ENCODE peak calls at places on chromosome 12, in five cellular contexts. One of them, this sample, is unnamed.

GRCh38 chr12:127781336-127781735 is 485.6 kb upstream of the TMEM132C start:
- DNase-seq in mesenchymal stem cell: no peak
- DNase-seq in IMR-90: no peak
- DNase-seq in H1: no peak
- DNase-seq in neuronal stem cell: no peak
- DNase-seq in this sample: no peak

GRCh38 chr12:43914923-43915468 is 79.1 kb downstream of the TMEM117 start:
- DNase-seq in mesenchymal stem cell: no peak
- DNase-seq in IMR-90: no peak
- DNase-seq in H1: no peak
- DNase-seq in neuronal stem cell: no peak
- DNase-seq in this sample: no peak

GRCh38 chr12:10940389-10940788 is 1.3 kb upstream of the TAS2R14 start:
- DNase-seq in mesenchymal stem cell: peak; percentile 33
- DNase-seq in IMR-90: peak; percentile 87
- DNase-seq in H1: no peak
- DNase-seq in neuronal stem cell: no peak
- DNase-seq in this sample: no peak

GRCh38 chr12:124774462-124775167 is 89.0 kb downstream of the SCARB1 start:
- DNase-seq in mesenchymal stem cell: peak; percentile 48
- DNase-seq in IMR-90: peak; percentile 85
- DNase-seq in H1: no peak
- DNase-seq in neuronal stem cell: no peak
- DNase-seq in this sample: no peak

GRCh38 chr12:99619389-99620158 is 28.0 kb upstream of the GARIN6 start:
- DNase-seq in mesenchymal stem cell: peak; percentile 12
- DNase-seq in IMR-90: peak; percentile 4
- DNase-seq in H1: peak; percentile 56
- DNase-seq in neuronal stem cell: peak; percentile 18
- DNase-seq in this sample: peak; percentile 77

GRCh38 chr12:18807714-18808113 is 69.8 kb downstream of the CAPZA3 start:
- DNase-seq in mesenchymal stem cell: no peak
- DNase-seq in IMR-90: no peak
- DNase-seq in H1: no peak
- DNase-seq in neuronal stem cell: no peak
- DNase-seq in this sample: no peak

GRCh38 chr12:109139791-109140190 is 23.4 kb downstream of the ACACB start:
- DNase-seq in mesenchymal stem cell: no peak
- DNase-seq in IMR-90: no peak
- DNase-seq in H1: no peak
- DNase-seq in neuronal stem cell: no peak
- DNase-seq in this sample: no peak

GRCh38 chr12:91744613-91745012 is 401.0 kb downstream of the BTG1 start:
- DNase-seq in mesenchymal stem cell: no peak
- DNase-seq in IMR-90: no peak
- DNase-seq in H1: no peak
- DNase-seq in neuronal stem cell: no peak
- DNase-seq in this sample: no peak

GRCh38 chr12:65123435-65124063 is 2.4 kb upstream of the WIF1 start:
- DNase-seq in mesenchymal stem cell: peak; percentile 15
- DNase-seq in IMR-90: peak; percentile 37
- DNase-seq in H1: no peak
- DNase-seq in neuronal stem cell: no peak
- DNase-seq in this sample: no peak

GRCh38 chr12:113680868-113681267 is 209.2 kb upstream of the LHX5 start:
- DNase-seq in mesenchymal stem cell: no peak
- DNase-seq in IMR-90: no peak
- DNase-seq in H1: no peak
- DNase-seq in neuronal stem cell: no peak
- DNase-seq in this sample: no peak

GRCh38 chr12:5200276-5201087 is 156.8 kb downstream of the KCNA5 start:
- DNase-seq in mesenchymal stem cell: peak; percentile 4
- DNase-seq in IMR-90: peak; percentile 28
- DNase-seq in H1: peak; percentile 93
- DNase-seq in neuronal stem cell: peak; percentile 71
- DNase-seq in this sample: peak; percentile 91

GRCh38 chr12:106527356-106527755 is 55.4 kb upstream of the RFX4 start:
- DNase-seq in mesenchymal stem cell: peak; percentile 9
- DNase-seq in IMR-90: peak; percentile 18
- DNase-seq in H1: no peak
- DNase-seq in neuronal stem cell: no peak
- DNase-seq in this sample: no peak

DNA sequence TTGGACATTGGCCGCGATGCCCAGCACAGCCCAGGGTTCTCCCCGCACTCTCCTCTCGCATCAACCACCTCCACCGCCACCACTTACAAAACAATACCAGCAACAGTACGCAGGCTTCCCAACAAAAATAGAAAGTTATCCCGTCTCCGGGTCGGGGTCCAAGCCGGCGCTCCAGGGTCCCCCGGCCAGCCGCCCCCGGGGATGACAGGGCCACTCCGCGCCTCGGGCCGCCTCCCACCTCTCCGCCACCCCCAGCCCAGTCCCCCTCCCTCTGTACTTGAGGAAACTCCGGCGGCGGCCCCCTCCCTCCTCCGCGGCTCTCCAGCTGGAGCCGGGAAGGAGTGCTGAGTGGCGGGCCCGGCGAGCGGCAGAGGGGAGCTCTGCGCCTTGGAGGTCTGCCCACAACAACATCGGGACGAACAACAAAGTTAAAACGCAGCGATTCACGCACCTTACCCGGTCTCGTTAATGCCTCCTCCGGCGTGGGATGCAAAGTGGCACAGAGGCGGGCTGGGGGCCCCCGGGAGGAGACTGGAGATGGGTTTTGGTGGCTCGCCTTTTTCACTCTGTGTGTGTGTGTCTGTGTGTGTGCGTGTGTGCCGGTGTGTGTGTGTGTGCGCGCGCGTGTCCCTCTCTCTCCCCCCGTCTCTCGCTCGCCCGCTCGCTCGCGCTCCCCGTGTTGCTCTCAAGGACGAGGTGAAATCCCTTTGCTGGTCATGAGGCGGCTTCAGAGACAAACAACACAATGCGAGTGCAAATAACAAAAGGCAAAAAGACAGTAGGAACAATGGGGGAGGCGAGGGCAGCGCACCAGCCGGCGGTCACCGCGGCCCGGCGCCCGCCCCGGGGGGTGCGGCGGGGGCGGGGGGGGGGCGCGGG is 386.8 kb downstream of the BCAT1 start:
- DNase-seq in mesenchymal stem cell: peak; percentile 83
- DNase-seq in IMR-90: peak; percentile 62
- DNase-seq in H1: peak; percentile 87
- DNase-seq in neuronal stem cell: peak; percentile 71
- DNase-seq in this sample: peak; percentile 87
- H2BK5ac ChIP-seq in mesenchymal stem cell: peak overlapping the region; percentile 80
- H2BK5ac ChIP-seq in IMR-90: peak overlapping the region; percentile 82
- H2BK5ac ChIP-seq in H1: peak overlapping the region; percentile 68
- H2BK5ac ChIP-seq in neuronal stem cell: peak overlapping the region; percentile 97
- H2BK5ac ChIP-seq in this sample: no peak overlapping the region

DNA sequence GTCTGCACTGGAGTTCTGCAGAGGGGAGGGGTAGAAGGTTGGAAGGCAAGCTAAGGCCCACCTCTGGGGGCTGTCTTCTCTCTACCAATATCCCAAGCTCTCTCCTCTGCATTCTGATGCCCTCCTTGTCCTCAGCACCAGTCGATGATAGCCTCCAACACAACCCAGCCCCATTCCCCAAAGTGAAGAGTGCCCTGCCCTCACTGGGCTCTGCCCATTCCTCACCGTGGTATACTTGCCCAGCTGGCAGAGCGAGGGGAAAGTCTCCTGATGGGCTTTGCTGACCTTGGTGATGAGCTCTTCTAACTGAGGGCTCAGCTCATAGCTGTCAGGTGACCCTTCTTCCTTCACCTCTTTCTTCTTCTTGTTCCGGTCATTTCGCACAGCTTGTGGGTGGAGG is 7.2 kb upstream of the ITGB7 start:
- DNase-seq in mesenchymal stem cell: no peak
- DNase-seq in IMR-90: no peak
- DNase-seq in H1: no peak
- DNase-seq in neuronal stem cell: no peak
- DNase-seq in this sample: no peak
- H2BK5ac ChIP-seq in mesenchymal stem cell: no peak overlapping the region
- H2BK5ac ChIP-seq in IMR-90: no peak overlapping the region
- H2BK5ac ChIP-seq in H1: peak overlapping the region; percentile 74
- H2BK5ac ChIP-seq in neuronal stem cell: no peak overlapping the region
- H2BK5ac ChIP-seq in this sample: no peak overlapping the region

DNA sequence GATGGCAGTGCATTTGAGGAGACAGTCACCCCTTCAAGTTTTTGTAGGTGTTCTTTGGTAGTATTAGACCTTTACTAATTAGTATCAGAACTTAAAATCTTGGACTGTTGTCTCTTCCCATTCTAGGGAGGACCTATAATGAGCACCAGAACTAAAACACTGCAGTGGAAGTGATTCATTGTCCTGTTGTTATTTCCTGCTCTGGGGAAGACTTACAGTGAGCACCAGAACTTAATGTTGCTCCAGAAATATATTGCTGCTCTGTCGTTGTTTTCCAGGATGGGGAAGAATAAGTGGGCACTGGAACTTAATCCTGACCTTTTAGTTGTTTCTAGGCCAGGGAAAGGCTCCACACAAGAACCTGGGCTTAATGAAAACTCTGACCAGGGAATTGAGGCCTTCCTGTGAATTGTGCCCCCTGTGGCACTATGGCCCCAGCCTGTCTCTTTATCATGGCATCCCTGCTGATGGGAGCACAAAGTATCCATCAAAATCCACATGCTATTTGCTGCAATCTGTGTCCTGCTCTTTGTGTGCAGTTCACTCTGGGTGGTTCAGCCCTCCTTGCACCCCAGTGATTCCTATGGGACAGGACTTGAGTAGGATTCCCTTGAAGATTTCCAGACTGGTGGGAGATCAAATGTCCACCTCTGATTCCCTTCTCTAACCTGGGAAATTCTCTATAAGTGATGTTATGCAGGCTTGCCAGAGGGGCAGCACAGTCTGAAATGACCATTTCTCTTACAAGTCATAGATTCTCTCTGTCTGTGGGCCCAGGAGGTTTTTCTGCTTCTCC is 175.8 kb downstream of the PAWR start:
- DNase-seq in mesenchymal stem cell: peak; percentile 16
- DNase-seq in IMR-90: peak; percentile 35
- DNase-seq in H1: no peak
- DNase-seq in neuronal stem cell: no peak
- DNase-seq in this sample: no peak
- H2BK5ac ChIP-seq in mesenchymal stem cell: no peak overlapping the region
- H2BK5ac ChIP-seq in IMR-90: no peak overlapping the region
- H2BK5ac ChIP-seq in H1: peak overlapping the region; percentile 73
- H2BK5ac ChIP-seq in neuronal stem cell: no peak overlapping the region
- H2BK5ac ChIP-seq in this sample: no peak overlapping the region

GRCh38 chr12:48022180-48022521 is 17.9 kb upstream of the COL2A1 start:
- DNase-seq in mesenchymal stem cell: no peak
- DNase-seq in IMR-90: no peak
- DNase-seq in H1: no peak
- DNase-seq in neuronal stem cell: no peak
- DNase-seq in this sample: no peak

GRCh38 chr12:48022676-48023385 is 18.6 kb upstream of the COL2A1 start:
- DNase-seq in mesenchymal stem cell: no peak
- DNase-seq in IMR-90: no peak
- DNase-seq in H1: no peak
- DNase-seq in neuronal stem cell: no peak
- DNase-seq in this sample: no peak

GRCh38 chr12:48023386-48023785 is 19.1 kb upstream of the COL2A1 start:
- DNase-seq in mesenchymal stem cell: no peak
- DNase-seq in IMR-90: no peak
- DNase-seq in H1: no peak
- DNase-seq in neuronal stem cell: peak; percentile 50
- DNase-seq in this sample: no peak

GRCh38 chr12:48019639-48020265 is 15.5 kb upstream of the COL2A1 start:
- DNase-seq in mesenchymal stem cell: no peak
- DNase-seq in IMR-90: no peak
- DNase-seq in H1: no peak
- DNase-seq in neuronal stem cell: no peak
- DNase-seq in this sample: no peak

GRCh38 chr12:48021485-48022179 is 17.4 kb upstream of the COL2A1 start:
- DNase-seq in mesenchymal stem cell: no peak
- DNase-seq in IMR-90: no peak
- DNase-seq in H1: peak; percentile 74
- DNase-seq in neuronal stem cell: no peak
- DNase-seq in this sample: peak; percentile 96
- H2BK5ac ChIP-seq in mesenchymal stem cell: no peak overlapping the region
- H2BK5ac ChIP-seq in IMR-90: no peak overlapping the region
- H2BK5ac ChIP-seq in H1: no peak overlapping the region
- H2BK5ac ChIP-seq in neuronal stem cell: no peak overlapping the region
- H2BK5ac ChIP-seq in this sample: no peak overlapping the region

GRCh38 chr12:132606466-132606865 is 3.9 kb downstream of the LRCOL1 start:
- DNase-seq in mesenchymal stem cell: no peak
- DNase-seq in IMR-90: no peak
- DNase-seq in H1: no peak
- DNase-seq in neuronal stem cell: no peak
- DNase-seq in this sample: no peak

GRCh38 chr12:132606927-132607326 is 3.5 kb downstream of the LRCOL1 start:
- DNase-seq in mesenchymal stem cell: no peak
- DNase-seq in IMR-90: no peak
- DNase-seq in H1: no peak
- DNase-seq in neuronal stem cell: no peak
- DNase-seq in this sample: no peak

GRCh38 chr12:132604108-132605054 is 6.0 kb downstream of the LRCOL1 start:
- DNase-seq in mesenchymal stem cell: no peak
- DNase-seq in IMR-90: no peak
- DNase-seq in H1: no peak
- DNase-seq in neuronal stem cell: no peak
- DNase-seq in this sample: peak; percentile 35

GRCh38 chr12:132605055-132605441 is 5.3 kb downstream of the LRCOL1 start:
- DNase-seq in mesenchymal stem cell: no peak
- DNase-seq in IMR-90: no peak
- DNase-seq in H1: no peak
- DNase-seq in neuronal stem cell: no peak
- DNase-seq in this sample: no peak

GRCh38 chr12:132605892-132606291 is 4.5 kb downstream of the LRCOL1 start:
- DNase-seq in mesenchymal stem cell: no peak
- DNase-seq in IMR-90: no peak
- DNase-seq in H1: no peak
- DNase-seq in neuronal stem cell: no peak
- DNase-seq in this sample: no peak
- H2BK5ac ChIP-seq in mesenchymal stem cell: no peak overlapping the region
- H2BK5ac ChIP-seq in IMR-90: no peak overlapping the region
- H2BK5ac ChIP-seq in H1: no peak overlapping the region
- H2BK5ac ChIP-seq in neuronal stem cell: peak overlapping the region; percentile 53
- H2BK5ac ChIP-seq in this sample: no peak overlapping the region